ENCODE peak calls at places on chromosomes 7 and 10, in four cellular contexts. A, W, H and G are unnamed samples.

GRCh38 chr7:94382746-94383145 is 11.9 kb upstream of the COL1A2 start:
- DNase-seq in A (no peak), W (no peak), H (no peak), G (no peak)

GRCh38 chr7:157709531-157710251 is 372.9 kb downstream of the DNAJB6 start:
- DNase-seq in A (no peak), W (no peak), H (no peak), G (no peak)

GRCh38 chr10:24383681-24384106 is 174.8 kb downstream of the KIAA1217 start:
- DNase-seq in A (peak), W (peak), H (peak), G (peak)

GRCh38 chr7:36730046-36730445 is 5.8 kb upstream of the AOAH start:
- DNase-seq in A (no peak), W (no peak), H (no peak), G (no peak)

GRCh38 chr10:71005337-71006305 is 117.3 kb upstream of the PCBD1 start:
- DNase-seq in A (peak), W (no peak), H (no peak), G (no peak)

GRCh38 chr7:22447008-22447407 is 53.0 kb downstream of the STEAP1B start:
- DNase-seq in A (no peak), W (no peak), H (no peak), G (no peak)

GRCh38 chr7:5422324-5423271 is 1.0 kb downstream of the TNRC18 start:
- DNase-seq in A (no peak), W (peak), H (no peak), G (no peak)

GRCh38 chr10:73635781-73636180 is 5.5 kb downstream of the MYOZ1 start:
- DNase-seq in A (no peak), W (no peak), H (no peak), G (no peak)

GRCh38 chr10:113756940-113757543 is 5.6 kb downstream of the PLEKHS1 start:
- DNase-seq in A (no peak), W (no peak), H (no peak), G (no peak)

GRCh38 chr7:55478700-55479099 is 93.6 kb downstream of the VOPP1 start:
- DNase-seq in A (no peak), W (no peak), H (no peak), G (no peak)

GRCh38 chr10:72333111-72334012 is 21.4 kb downstream of the DNAJB12 start:
- DNase-seq in A (no peak), W (peak), H (no peak), G (no peak)

GRCh38 chr7:16934947-16935742 is 53.4 kb upstream of the AGR3 start:
- DNase-seq in A (no peak), W (no peak), H (no peak), G (no peak)

GRCh38 chr10:69472544-69472943 is 21.3 kb downstream of the TSPAN15 start:
- DNase-seq in A (no peak), W (no peak), H (no peak), G (no peak)

GRCh38 chr10:78248651-78249464 is 215.2 kb downstream of the RPS24 start:
- DNase-seq in A (no peak), W (peak), H (peak), G (no peak)

GRCh38 chr7:92402920-92403759 is 44.1 kb upstream of the GATAD1 start:
- DNase-seq in A (no peak), W (peak), H (no peak), G (no peak)

GRCh38 chr10:12400266-12400931 is 51.1 kb downstream of the CAMK1D start:
- DNase-seq in A (no peak), W (no peak), H (peak), G (no peak)

GRCh38 chr7:33711231-33712019 is 193.9 kb upstream of the BMPER start:
- DNase-seq in A (no peak), W (no peak), H (no peak), G (no peak)

GRCh38 chr10:14334771-14335170 is 4.0 kb upstream of the FRMD4A start:
- DNase-seq in A (no peak), W (no peak), H (no peak), G (no peak)

GRCh38 chr7:111958431-111958830 is 247.8 kb downstream of the DOCK4 start:
- DNase-seq in A (no peak), W (no peak), H (no peak), G (no peak)